ENCODE peak calls at places on chromosome 21, in ten cellular contexts. T is K562, U is heart right ventricle, H is adrenal gland, Y is foreskin fibroblast, M is fibroblast of lung, V is uterus, W is cardiac muscle cell, E is SK-N-SH, X is lung. B is an unnamed sample.

GRCh38 chr21:46667191-46667734 is 31.8 kb downstream of the PRMT2 start:
- DNase-seq in T (no peak), U (no peak), H (no peak), Y (peak), M (peak), V (no peak), W (peak), E (peak), X (no peak), B (no peak)

GRCh38 chr21:26920055-26920454 is 46.8 kb downstream of the ADAMTS5 start:
- DNase-seq in T (no peak), U (no peak), H (no peak), Y (peak), M (no peak), V (no peak), W (no peak), E (no peak), X (no peak), B (peak)

GRCh38 chr21:31798842-31799691 is 67.1 kb upstream of the SCAF4 start:
- DNase-seq in T (no peak), U (no peak), H (no peak), Y (no peak), M (peak), V (no peak), W (peak), E (no peak), X (peak), B (no peak)

GRCh38 chr21:32994305-32994704 is 31.4 kb upstream of the OLIG2 start:
- DNase-seq in T (peak), U (no peak), H (no peak), Y (peak), M (peak), V (no peak), W (no peak), E (peak), X (no peak), B (no peak)

GRCh38 chr21:15442743-15443142 is 287.0 kb upstream of the USP25 start:
- DNase-seq in T (no peak), U (no peak), H (no peak), Y (no peak), M (no peak), V (no peak), W (no peak), E (no peak), X (no peak), B (no peak)

GRCh38 chr21:25717491-25718139 is 17.1 kb downstream of the ATP5PF start:
- DNase-seq in T (peak), U (peak), H (no peak), Y (peak), M (peak), V (no peak), W (peak), E (no peak), X (no peak), B (no peak)

GRCh38 chr21:34365794-34366193 is 2.0 kb downstream of the KCNE2 start:
- DNase-seq in T (no peak), U (no peak), H (peak), Y (no peak), M (no peak), V (no peak), W (no peak), E (no peak), X (no peak), B (no peak)

GRCh38 chr21:29208666-29209059 is 78.2 kb downstream of the MAP3K7CL start:
- DNase-seq in T (no peak), U (no peak), H (no peak), Y (peak), M (peak), V (no peak), W (no peak), E (no peak), X (no peak), B (no peak)

GRCh38 chr21:25343774-25344545 is 263.3 kb downstream of the MRPL39 start:
- DNase-seq in T (no peak), U (no peak), H (no peak), Y (no peak), M (no peak), V (no peak), W (no peak), E (no peak), X (no peak), B (no peak)

GRCh38 chr21:20306836-20307235 is 691.4 kb upstream of the NCAM2 start:
- DNase-seq in T (no peak), U (no peak), H (no peak), Y (no peak), M (no peak), V (no peak), W (no peak), E (no peak), X (no peak), B (no peak)

GRCh38 chr21:31266241-31266640 is 77.8 kb downstream of the TIAM1 start:
- DNase-seq in T (no peak), U (no peak), H (no peak), Y (no peak), M (no peak), V (no peak), W (no peak), E (no peak), X (no peak), B (no peak)

GRCh38 chr21:16644690-16645089 is 868.2 kb upstream of the CXADR start:
- DNase-seq in T (no peak), U (no peak), H (no peak), Y (peak), M (peak), V (no peak), W (no peak), E (no peak), X (no peak), B (no peak)

GRCh38 chr21:15592271-15592860 is 137.4 kb upstream of the USP25 start:
- DNase-seq in T (no peak), U (no peak), H (no peak), Y (peak), M (peak), V (no peak), W (peak), E (peak), X (no peak), B (no peak)

GRCh38 chr21:25220954-25221353 is 386.3 kb downstream of the MRPL39 start:
- DNase-seq in T (no peak), U (no peak), H (no peak), Y (no peak), M (no peak), V (no peak), W (no peak), E (no peak), X (no peak), B (no peak)

GRCh38 chr21:14358775-14359174 is 24.2 kb downstream of the HSPA13 start:
- DNase-seq in T (no peak), U (no peak), H (no peak), Y (no peak), M (no peak), V (no peak), W (no peak), E (no peak), X (no peak), B (no peak)

GRCh38 chr21:33244781-33245105 is 15.0 kb downstream of the IFNAR2 start:
- DNase-seq in T (no peak), U (no peak), H (no peak), Y (no peak), M (no peak), V (no peak), W (no peak), E (no peak), X (no peak), B (no peak)

GRCh38 chr21:41068411-41069304 is 99.3 kb upstream of the BACE2 start:
- DNase-seq in T (peak), U (peak), H (peak), Y (peak), M (peak), V (peak), W (peak), E (peak), X (peak), B (peak)

GRCh38 chr21:14737922-14738321 is 191.8 kb upstream of the SAMSN1 start:
- DNase-seq in T (peak), U (peak), H (peak), Y (no peak), M (no peak), V (no peak), W (peak), E (peak), X (peak), B (peak)

GRCh38 chr21:37758997-37759396 is 157.3 kb downstream of the KCNJ6 start:
- DNase-seq in T (peak), U (no peak), H (peak), Y (peak), M (peak), V (no peak), W (peak), E (peak), X (no peak), B (no peak)

GRCh38 chr21:31493350-31493880 is 149.4 kb upstream of the TIAM1 start:
- DNase-seq in T (no peak), U (no peak), H (no peak), Y (no peak), M (no peak), V (no peak), W (no peak), E (no peak), X (no peak), B (no peak)

GRCh38 chr21:42524341-42525227 is 10.9 kb downstream of the SLC37A1 start:
- DNase-seq in T (no peak), U (peak), H (no peak), Y (peak), M (peak), V (peak), W (peak), E (no peak), X (peak), B (peak)

GRCh38 chr21:33685613-33686197 is 43.4 kb downstream of the ITSN1 start:
- DNase-seq in T (no peak), U (no peak), H (no peak), Y (peak), M (peak), V (no peak), W (peak), E (no peak), X (no peak), B (no peak)

GRCh38 chr21:45643021-45643980 is at the start of gene PCBP3:
- DNase-seq in T (peak), U (peak), H (peak), Y (peak), M (peak), V (peak), W (peak), E (peak), X (peak), B (peak)
- H3K4me3 ChIP-seq in T (peak), U (peak), H (peak), Y (peak), M (no peak), V (peak), W (peak), E (peak), X (peak), B (peak)

GRCh38 chr21:36692844-36693143 is 6.1 kb upstream of the SIM2 start:
- DNase-seq in T (no peak), U (no peak), H (no peak), Y (no peak), M (no peak), V (no peak), W (no peak), E (no peak), X (no peak), B (no peak)

GRCh38 chr21:36692125-36692843 is 6.6 kb upstream of the SIM2 start:
- DNase-seq in T (no peak), U (no peak), H (no peak), Y (no peak), M (no peak), V (no peak), W (no peak), E (no peak), X (no peak), B (no peak)

GRCh38 chr21:36689324-36689723 is 9.6 kb upstream of the SIM2 start:
- DNase-seq in T (no peak), U (no peak), H (no peak), Y (no peak), M (no peak), V (no peak), W (no peak), E (no peak), X (no peak), B (no peak)

GRCh38 chr21:36691539-36692124 is 7.3 kb upstream of the SIM2 start:
- DNase-seq in T (no peak), U (no peak), H (no peak), Y (no peak), M (no peak), V (no peak), W (no peak), E (no peak), X (no peak), B (no peak)

DNA sequence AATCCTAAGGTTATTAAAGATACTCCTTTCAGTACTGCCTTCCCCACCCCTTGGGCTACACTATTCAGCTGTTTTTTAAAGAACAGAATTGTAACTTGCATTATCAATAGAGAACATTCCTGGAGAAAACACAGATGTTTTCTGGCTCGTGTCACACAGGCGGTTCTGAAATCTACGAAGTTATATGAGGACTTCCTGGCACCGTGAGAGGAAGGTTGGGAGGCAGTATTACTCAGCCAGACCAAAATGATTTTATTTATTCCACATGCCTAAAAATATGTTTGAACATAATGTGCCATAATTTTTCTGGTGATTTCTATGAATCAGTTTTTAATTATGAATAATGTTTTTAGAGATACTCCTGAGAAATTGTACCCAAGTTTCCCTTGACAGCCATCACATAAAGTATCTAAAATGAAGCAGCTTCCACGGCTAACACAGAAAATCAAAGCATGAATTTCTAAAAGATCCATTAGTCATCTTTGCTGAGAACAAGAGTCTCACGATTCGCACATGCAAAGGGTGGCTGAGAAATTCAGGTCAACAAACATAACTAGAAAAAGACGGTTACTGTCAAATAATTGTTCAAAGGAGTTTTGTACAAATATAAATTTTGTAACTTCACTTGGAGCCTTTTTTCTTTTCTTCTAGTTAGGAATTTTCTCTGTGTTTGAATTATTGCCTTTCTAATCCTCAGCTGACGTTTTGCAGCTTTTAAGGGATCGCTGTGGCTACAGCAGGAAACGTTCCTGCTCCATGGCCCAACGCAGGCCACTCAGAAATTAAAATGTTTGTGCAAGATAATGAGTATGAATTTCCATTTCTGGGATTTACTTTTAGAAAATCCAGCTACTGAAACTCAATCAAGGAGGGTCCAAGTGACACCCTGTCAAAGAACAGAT is 8.0 kb upstream of the SIM2 start:
- DNase-seq in T (no peak), U (no peak), H (no peak), Y (no peak), M (no peak), V (no peak), W (no peak), E (no peak), X (no peak), B (no peak)
- H3K4me3 ChIP-seq in T (no peak), U (no peak), H (no peak), Y (no peak), M (no peak), V (no peak), W (no peak), E (no peak), X (no peak), B (no peak)

GRCh38 chr21:38810826-38811164 is 5.1 kb downstream of the ETS2 start:
- DNase-seq in T (no peak), U (no peak), H (no peak), Y (no peak), M (no peak), V (no peak), W (no peak), E (no peak), X (no peak), B (no peak)
- H3K4me3 ChIP-seq in T (no peak), U (no peak), H (peak), Y (no peak), M (no peak), V (no peak), W (no peak), E (no peak), X (no peak), B (no peak)

DNA sequence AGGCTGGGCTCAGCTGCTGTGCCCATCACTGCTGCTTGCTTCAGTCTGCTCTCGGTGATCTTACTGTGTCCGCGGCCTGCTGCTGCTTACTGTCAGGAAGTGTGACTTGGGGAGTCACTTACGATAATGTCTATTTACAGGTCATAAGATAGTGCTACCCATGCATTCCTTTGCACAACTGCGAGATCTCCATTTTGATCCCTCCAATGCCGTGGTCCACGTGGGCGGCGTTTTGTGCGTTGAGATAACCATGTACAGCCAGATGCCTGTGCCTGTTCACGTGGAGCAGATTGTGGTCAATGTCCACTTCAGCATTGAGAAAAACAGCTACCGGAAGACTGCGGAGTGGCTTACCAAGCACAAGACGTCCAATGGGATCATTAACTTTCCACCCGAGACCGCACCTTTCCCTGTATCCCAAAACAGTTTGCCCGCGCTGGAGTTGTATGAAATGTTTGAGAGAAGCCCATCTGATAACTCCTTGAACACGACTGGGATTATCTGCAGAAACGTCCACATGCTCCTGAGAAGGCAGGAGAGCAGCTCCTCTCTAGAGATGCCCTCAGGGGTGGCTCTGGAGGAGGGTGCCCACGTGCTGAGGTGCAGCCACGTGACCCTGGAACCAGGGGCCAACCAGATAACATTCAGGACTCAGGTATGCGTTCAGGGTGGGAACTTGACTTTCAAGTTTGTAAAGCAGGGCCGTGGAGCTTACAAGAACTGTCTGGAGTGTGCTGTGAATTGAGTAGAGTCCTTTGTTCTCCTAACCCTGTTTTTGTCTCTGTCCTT is 24.4 kb upstream of the PWP2 start:
- DNase-seq in T (no peak), U (no peak), H (peak), Y (no peak), M (no peak), V (no peak), W (no peak), E (no peak), X (no peak), B (no peak)
- H3K4me3 ChIP-seq in T (no peak), U (no peak), H (no peak), Y (no peak), M (no peak), V (no peak), W (no peak), E (no peak), X (no peak), B (no peak)

DNA sequence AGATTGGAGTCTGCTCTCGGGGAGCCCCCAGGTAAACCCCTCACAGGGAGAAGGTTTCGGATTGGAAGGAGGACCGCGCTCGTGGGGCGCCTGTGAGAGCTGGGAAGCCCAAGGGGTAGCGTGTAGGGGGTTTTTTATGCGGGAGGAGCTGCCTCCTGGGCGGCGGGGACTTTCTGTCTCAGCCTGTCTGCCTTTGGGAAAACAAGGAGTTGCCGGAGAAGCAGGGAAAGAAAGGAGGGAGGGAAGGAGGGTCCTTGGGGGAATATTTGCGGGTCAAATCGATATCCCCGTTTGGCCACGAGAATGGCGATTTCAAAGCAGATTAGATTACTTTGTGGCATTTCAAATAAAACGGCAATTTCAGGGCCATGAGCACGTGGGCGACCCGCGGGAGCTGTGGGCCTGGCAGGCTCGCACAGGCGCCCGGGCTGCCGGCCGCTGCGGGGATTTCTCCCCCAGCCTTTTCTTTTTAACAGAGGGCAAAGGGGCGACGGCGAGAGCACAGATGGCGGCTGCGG is 9.7 kb downstream of the SIM2 start:
- DNase-seq in T (no peak), U (no peak), H (no peak), Y (no peak), M (no peak), V (no peak), W (no peak), E (no peak), X (no peak), B (no peak)
- H3K4me3 ChIP-seq in T (no peak), U (no peak), H (peak), Y (no peak), M (no peak), V (no peak), W (no peak), E (no peak), X (no peak), B (peak)